ENCODE peak calls at places on chromosomes 6 and 20, in seven cellular contexts. T is nephron progenitor cell; Q is colonic mucosa; W is stimulated activated CD8-positive, alpha-beta memory T cell treated with anti-CD3 and anti-CD28 coated beads, Interleukin-15, amount 100 ng/mL, for 24 hours; Y is ovary; M is stimulated activated CD4-positive, alpha-beta T cell treated with anti-CD3 and anti-CD28 coated beads, Interleukin-1b, Interleukin-23, amount 100 ng/mL, for 24 hours; R is dermis blood vessel endothelial cell. L is an unnamed sample.

GRCh38 chr6:37188962-37189510 is 19.1 kb downstream of the PIM1 start:
- DNase-seq in T (no peak), Q (no peak), W (no peak), Y (no peak), M (no peak), R (no peak), L (no peak)

GRCh38 chr6:33207569-33208088 is 671 bp upstream of the RING1 start:
- DNase-seq in T (peak), Q (peak), W (no peak), Y (peak), M (no peak), R (peak), L (peak)

GRCh38 chr6:116369540-116370327 is 1.0 kb upstream of the DSE start:
- DNase-seq in T (peak), Q (no peak), W (no peak), Y (no peak), M (no peak), R (no peak), L (no peak)

GRCh38 chr6:170075659-170076223 is 215.1 kb downstream of the DLL1 start:
- DNase-seq in T (no peak), Q (no peak), W (no peak), Y (no peak), M (no peak), R (no peak), L (no peak)

GRCh38 chr6:111841822-111842221 is 31.4 kb downstream of the FYN start:
- DNase-seq in T (no peak), Q (peak), W (no peak), Y (no peak), M (no peak), R (peak), L (peak)

GRCh38 chr6:14792118-14792955 is 453.5 kb upstream of the JARID2 start:
- DNase-seq in T (no peak), Q (peak), W (no peak), Y (no peak), M (no peak), R (no peak), L (no peak)

GRCh38 chr20:57695012-57695411 is 14.8 kb downstream of the PMEPA1 start:
- DNase-seq in T (no peak), Q (no peak), W (no peak), Y (no peak), M (no peak), R (no peak), L (peak)

GRCh38 chr6:10610289-10610688 is 84.1 kb downstream of the C6orf52 start:
- DNase-seq in T (no peak), Q (peak), W (no peak), Y (no peak), M (no peak), R (no peak), L (no peak)

GRCh38 chr6:164097557-164098398 is 683.3 kb downstream of the QKI start:
- DNase-seq in T (no peak), Q (no peak), W (no peak), Y (no peak), M (no peak), R (peak), L (peak)

GRCh38 chr6:43921039-43921438 is 151.0 kb downstream of the VEGFA start:
- DNase-seq in T (no peak), Q (no peak), W (no peak), Y (no peak), M (no peak), R (no peak), L (no peak)

GRCh38 chr20:4973330-4974097 is 27.8 kb downstream of the SLC23A2 start:
- DNase-seq in T (peak), Q (peak), W (no peak), Y (peak), M (no peak), R (peak), L (peak)

GRCh38 chr6:41708856-41709255 is 26.6 kb downstream of the TFEB start:
- DNase-seq in T (no peak), Q (no peak), W (no peak), Y (no peak), M (no peak), R (no peak), L (no peak)

GRCh38 chr6:105259912-105260889 is 80.4 kb upstream of the POPDC3 start:
- DNase-seq in T (no peak), Q (no peak), W (no peak), Y (no peak), M (no peak), R (no peak), L (peak)